ENCODE peak calls at places on chromosomes 11 and 22, in seven cellular contexts. K is activated CD8-positive, alpha-beta memory T cell treated with anti-CD3 and anti-CD28 coated beads, Interleukin-2, amount 10 ng/mL, durations not matched to agents 7 days and 5 days; X is adipocyte; V is AML-193; G is NCI-H1417; F is fibroblast of mammary gland; A is B cell. J is an unnamed sample.

GRCh38 chr11:6736495-6737121 is 35.2 kb downstream of the OR2AG2 start:
- DNase-seq in K (no peak), X (no peak), V (no peak), G (no peak), F (peak), A (no peak), J (no peak)

GRCh38 chr11:104897891-104898684 is at the start of gene CASP12:
- DNase-seq in K (no peak), X (peak), V (no peak), G (no peak), F (no peak), A (no peak), J (no peak)

GRCh38 chr11:48005878-48006277 is 25.5 kb downstream of the PTPRJ start:
- DNase-seq in K (peak), X (no peak), V (no peak), G (peak), F (no peak), A (no peak), J (no peak)

GRCh38 chr22:27473533-27473932 is 328.0 kb downstream of the MN1 start:
- DNase-seq in K (no peak), X (no peak), V (no peak), G (no peak), F (no peak), A (no peak), J (no peak)

GRCh38 chr22:46437990-46438389 is 99.4 kb downstream of the CELSR1 start:
- DNase-seq in K (no peak), X (no peak), V (no peak), G (no peak), F (no peak), A (no peak), J (no peak)

GRCh38 chr11:77457340-77457739 is 16.6 kb downstream of the PAK1 start:
- DNase-seq in K (no peak), X (no peak), V (no peak), G (no peak), F (no peak), A (no peak), J (no peak)

GRCh38 chr22:17698948-17699347 is 60.4 kb downstream of the BCL2L13 start:
- DNase-seq in K (no peak), X (no peak), V (no peak), G (no peak), F (no peak), A (no peak), J (no peak)

GRCh38 chr11:83019888-83020579 is 51.7 kb downstream of the RAB30 start:
- DNase-seq in K (no peak), X (no peak), V (no peak), G (no peak), F (no peak), A (no peak), J (peak)

GRCh38 chr11:124865902-124866851 is 945 bp downstream of the ROBO3 start:
- DNase-seq in K (peak), X (peak), V (no peak), G (no peak), F (no peak), A (peak), J (no peak)

J was measured in anterior cingulate cortex.